ENCODE peak calls at places on chromosomes 13 and 19, in four cellular contexts. G is H1, D is HepG2, E is GM12878. W is an unnamed sample.

GRCh38 chr13:40668335-40668734 is 1.9 kb upstream of the FOXO1 start:
- DNase-seq in G (no peak), D (peak; percentile 54), E (no peak), W (peak; percentile 55)

GRCh38 chr13:98184796-98185195 is 7.7 kb upstream of the RNF113B start:
- DNase-seq in G (no peak), D (no peak), E (no peak), W (no peak)

GRCh38 chr13:96744665-96745331 is 249.5 kb downstream of the OXGR1 start:
- DNase-seq in G (no peak), D (no peak), E (no peak), W (no peak)

GRCh38 chr19:35755550-35756371 is 1.1 kb downstream of the HSPB6 start:
- DNase-seq in G (no peak), D (no peak), E (no peak), W (no peak)

GRCh38 chr13:79779761-79780160 is 298.8 kb downstream of the NDFIP2 start:
- DNase-seq in G (no peak), D (peak; percentile 12), E (no peak), W (no peak)

GRCh38 chr19:10424011-10424637 is 3.8 kb downstream of the PDE4A start:
- DNase-seq in G (no peak), D (peak; percentile 58), E (no peak), W (peak; percentile 76)

GRCh38 chr13:114260818-114261217 is 20.6 kb upstream of the UPF3A start:
- DNase-seq in G (no peak), D (no peak), E (peak; percentile 16), W (no peak)

GRCh38 chr13:110129076-110129475 is 177.9 kb downstream of the COL4A1 start:
- DNase-seq in G (no peak), D (no peak), E (no peak), W (no peak)

GRCh38 chr19:35184267-35184666 is 29.7 kb downstream of the FXYD5 start:
- DNase-seq in G (no peak), D (no peak), E (no peak), W (no peak)

GRCh38 chr13:46476174-46476573 is 76.8 kb upstream of the LRCH1 start:
- DNase-seq in G (no peak), D (no peak), E (no peak), W (no peak)

GRCh38 chr13:80612804-80613203 is 271.9 kb upstream of the SPRY2 start:
- DNase-seq in G (no peak), D (no peak), E (no peak), W (no peak)

GRCh38 chr13:110683203-110683883 is 22.6 kb downstream of the CARS2 start:
- DNase-seq in G (no peak), D (peak; percentile 52), E (no peak), W (no peak)

GRCh38 chr19:7679017-7679720 is 1.5 kb upstream of the TRAPPC5 start:
- DNase-seq in G (no peak), D (peak; percentile 36), E (no peak), W (peak; percentile 34)
- TF ChIP-seq CBX5 in G (no peak), D (no peak), E (no peak), W (no peak)

GRCh38 chr19:8580710-8581281 is 3.6 kb upstream of the MYO1F start:
- DNase-seq in G (peak; percentile 57), D (peak; percentile 63), E (no peak), W (peak; percentile 83)

GRCh38 chr19:8585057-8585893 is 8.0 kb upstream of the MYO1F start:
- DNase-seq in G (no peak), D (no peak), E (no peak), W (no peak)

GRCh38 chr19:8589177-8589714 is 12.0 kb upstream of the MYO1F start:
- DNase-seq in G (no peak), D (no peak), E (no peak), W (no peak)

DNA sequence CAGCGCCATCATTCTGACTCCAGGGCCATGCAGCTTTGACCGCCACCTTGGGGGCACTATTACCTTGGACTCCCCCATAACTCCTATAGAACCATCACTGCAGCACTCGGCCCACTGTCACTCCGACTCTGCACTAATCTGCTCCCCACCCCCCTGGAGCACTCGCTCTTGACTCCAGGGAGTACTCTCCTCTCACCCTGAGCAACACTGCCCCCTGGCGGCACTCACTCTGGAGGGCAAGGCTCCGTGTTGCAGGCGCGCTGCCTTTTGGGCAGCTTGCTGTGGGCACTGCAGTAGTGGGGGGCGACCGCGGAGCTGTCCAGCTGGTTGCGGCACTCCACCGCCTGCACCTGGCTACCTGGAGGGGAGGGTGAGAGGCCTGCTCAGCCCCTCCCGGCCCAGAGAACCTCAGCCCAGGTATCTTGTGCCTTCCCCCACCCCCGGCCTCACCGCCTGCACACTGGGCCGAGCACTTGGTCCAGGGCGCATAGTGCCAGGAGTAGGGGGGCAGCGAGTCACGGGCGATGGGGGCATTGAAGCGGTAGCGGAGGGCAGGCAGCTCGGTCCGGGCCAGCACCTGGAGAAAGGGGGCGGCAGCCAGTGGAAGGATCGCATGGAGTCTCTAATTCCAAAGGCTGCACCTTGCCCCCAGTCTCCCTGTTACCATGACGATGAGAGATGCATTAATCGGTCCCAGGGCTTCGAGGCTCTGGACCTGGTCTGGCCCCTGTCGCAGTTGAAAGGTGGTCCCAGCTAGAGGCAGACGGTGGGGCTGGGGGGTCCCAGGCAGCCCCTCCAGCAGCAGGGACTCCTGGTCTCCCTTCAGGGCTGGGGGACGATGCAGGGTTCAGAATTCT is 8.9 kb upstream of the MYO1F start:
- DNase-seq in G (peak; percentile 64), D (peak; percentile 28), E (no peak), W (peak; percentile 79)
- TF ChIP-seq CBX5 in G (no peak), D (no peak), E (no peak), W (no peak)

DNA sequence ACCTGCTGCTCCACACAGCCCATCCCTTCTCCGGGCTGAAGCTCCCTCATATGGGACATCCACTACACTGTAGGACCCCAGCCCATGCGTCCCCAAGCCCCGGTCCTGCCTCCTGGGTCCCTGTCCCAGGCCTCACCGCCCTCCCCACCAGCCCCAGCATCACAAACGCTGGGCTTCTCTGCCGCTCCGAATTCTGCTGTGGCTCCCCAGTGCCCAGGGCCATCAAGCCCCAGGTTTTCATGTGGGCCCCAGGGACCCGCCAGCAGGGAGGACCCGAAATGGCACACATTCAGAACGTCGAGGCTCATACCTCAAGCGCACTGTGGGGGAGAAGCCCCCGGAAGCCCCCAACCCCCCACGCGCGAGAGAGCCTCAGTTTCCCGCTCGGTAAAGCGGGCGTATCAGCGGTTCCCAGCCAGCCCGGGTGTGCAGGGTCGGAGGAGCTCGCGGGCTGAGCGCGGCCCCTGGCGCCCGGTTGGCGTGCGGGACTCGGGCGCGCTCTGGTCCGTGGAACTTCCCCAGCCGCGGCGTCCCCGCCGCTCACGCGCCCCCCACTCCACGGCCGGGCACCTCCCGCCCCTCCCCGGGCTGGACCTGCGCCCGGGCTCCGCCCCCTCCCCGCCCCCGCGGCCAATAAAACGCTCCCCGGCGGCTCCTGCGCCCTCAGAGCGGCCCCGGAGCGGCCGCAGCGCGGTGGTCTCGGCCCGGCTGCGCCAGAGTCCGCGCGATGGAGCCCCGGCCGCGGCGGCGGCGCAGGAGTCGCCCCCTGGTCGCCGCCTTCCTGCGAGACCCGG is at the start of gene PLK5:
- DNase-seq in G (no peak), D (no peak), E (no peak), W (peak; percentile 35)
- TF ChIP-seq CBX5 in G (no peak), D (no peak), E (no peak), W (no peak)

GRCh38 chr19:51702754-51703654 is 9.9 kb downstream of the SPACA6 start:
- DNase-seq in G (peak; percentile 56), D (no peak), E (no peak), W (peak; percentile 53)
- TF ChIP-seq CBX5 in G (no peak), D (no peak), E (no peak), W (no peak)

GRCh38 chr19:15631817-15632216 is 8.9 kb upstream of the CYP4F3 start:
- DNase-seq in G (no peak), D (peak; percentile 27), E (peak; percentile 3), W (peak; percentile 62)
- TF ChIP-seq CBX5 in G (no peak), D (no peak), E (no peak), W (no peak)

DNA sequence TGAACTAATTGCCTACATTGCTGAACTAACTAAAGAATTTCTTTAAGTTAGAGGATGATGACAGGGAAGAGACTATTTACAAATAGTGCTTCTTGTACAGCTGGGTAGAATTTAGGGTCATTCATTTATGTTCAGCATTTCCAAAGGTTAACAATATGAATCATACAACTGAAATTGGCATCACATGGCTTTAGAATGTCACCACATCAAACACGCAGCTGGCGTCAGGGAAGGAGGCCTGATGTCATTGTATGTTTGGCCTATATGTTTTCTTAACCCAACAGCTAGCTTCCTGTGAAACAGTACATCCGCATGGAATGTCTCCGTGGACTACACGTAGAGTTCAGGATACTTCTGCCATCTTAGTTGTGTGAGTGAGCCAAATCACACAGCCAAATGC is 99.0 kb upstream of the TNFSF11 start:
- DNase-seq in G (no peak), D (no peak), E (no peak), W (no peak)
- TF ChIP-seq CBX5 in G (no peak), D (no peak), E (no peak), W (no peak)

W was measured in K562.